ENCODE peak calls at places on chromosome 16, in four cellular contexts. D, N, X and Y are unnamed samples.

GRCh38 chr16:14289692-14290340 is 218.7 kb downstream of the MRTFB start:
- DNase-seq in N (no peak), D (no peak), X (no peak), Y (no peak)

GRCh38 chr16:57504491-57504890 is 18.2 kb upstream of the DOK4 start:
- DNase-seq in N (no peak), D (no peak), X (no peak), Y (no peak)

GRCh38 chr16:23609929-23610328 is 13.8 kb upstream of the NDUFAB1 start:
- DNase-seq in D (no peak), N (no peak), X (no peak), Y (no peak)

GRCh38 chr16:9139965-9140364 is 48.5 kb downstream of the HAPSTR1 start:
- DNase-seq in D (no peak), N (no peak), X (no peak), Y (peak)

GRCh38 chr16:89052824-89053724 is 40.6 kb upstream of the ACSF3 start:
- DNase-seq in N (no peak), D (no peak), X (peak), Y (no peak)

GRCh38 chr16:8855051-8855786 is 13.6 kb downstream of the CARHSP1 start:
- DNase-seq in D (no peak), N (no peak), X (no peak), Y (no peak)

GRCh38 chr16:23640669-23640958 is 496 bp downstream of the PALB2 start:
- DNase-seq in X (no peak), D (no peak), N (no peak), Y (no peak)

GRCh38 chr16:8713635-8714097 is 39.2 kb downstream of the ABAT start:
- DNase-seq in D (no peak), X (no peak), N (no peak), Y (no peak)

GRCh38 chr16:2438121-2438520 is 8.9 kb downstream of the CCNF start:
- DNase-seq in X (no peak), N (no peak), D (no peak), Y (no peak)

GRCh38 chr16:53282975-53283946 is 151.0 kb upstream of the RBL2 start:
- DNase-seq in D (no peak), X (no peak), N (no peak), Y (peak)

GRCh38 chr16:24164402-24164801 is 91.7 kb upstream of the CACNG3 start:
- DNase-seq in X (no peak), D (no peak), N (no peak), Y (no peak)

GRCh38 chr16:10600792-10601443 is 20.5 kb upstream of the EMP2 start:
- DNase-seq in N (no peak), D (no peak), X (no peak), Y (no peak)

GRCh38 chr16:10594312-10594950 is 14.0 kb upstream of the EMP2 start:
- DNase-seq in X (no peak), N (no peak), D (no peak), Y (no peak)

GRCh38 chr16:10599626-10600025 is 19.2 kb upstream of the EMP2 start:
- DNase-seq in N (no peak), D (no peak), X (no peak), Y (no peak)

GRCh38 chr16:10598157-10598556 is 17.8 kb upstream of the EMP2 start:
- DNase-seq in X (peak), N (no peak), D (no peak), Y (no peak)

DNA sequence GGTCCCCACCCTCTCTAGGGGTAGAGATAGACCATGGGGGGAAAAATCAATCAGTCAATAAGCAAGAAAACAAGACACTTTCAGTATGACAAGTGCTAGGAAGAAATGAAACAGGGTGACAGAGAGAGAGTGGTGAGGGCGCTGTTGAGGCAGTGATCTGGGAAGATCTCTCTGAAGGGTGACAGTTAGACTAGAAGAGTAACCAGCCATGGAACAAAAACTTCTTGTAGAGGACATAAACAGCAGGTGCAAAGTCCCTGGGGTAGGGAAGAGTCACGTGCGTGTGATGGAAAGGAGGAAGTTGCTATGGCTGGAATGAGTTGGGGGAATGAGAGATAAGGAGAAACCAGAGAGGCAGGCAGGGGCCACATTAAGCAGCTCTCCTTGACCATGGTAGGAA is 16.8 kb upstream of the EMP2 start:
- DNase-seq in N (no peak), X (no peak), D (no peak), Y (no peak)
- TF ChIP-seq CTCF in N (no peak), X (no peak), D (no peak), Y (no peak)

DNA sequence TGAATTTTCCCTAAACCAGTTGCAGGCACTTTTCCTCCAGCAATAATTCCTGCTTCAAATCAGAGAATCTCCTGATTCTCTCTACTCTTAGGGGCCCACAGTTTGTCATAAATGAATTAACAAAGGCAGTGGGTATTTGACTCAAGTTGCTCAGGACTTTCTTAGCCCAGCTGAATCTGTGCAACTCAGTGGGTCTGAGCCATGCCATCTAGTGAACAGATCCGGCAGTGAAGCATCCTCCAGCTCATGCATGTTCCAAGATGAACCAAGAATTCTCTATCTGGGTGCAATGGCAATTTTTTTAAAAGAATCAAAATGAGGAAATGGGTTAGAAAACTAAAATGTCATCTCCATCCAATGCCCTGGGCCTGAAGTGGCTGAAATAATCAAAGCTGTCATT is 575.2 kb upstream of the CDH11 start:
- DNase-seq in X (no peak), N (no peak), D (no peak), Y (no peak)
- TF ChIP-seq CTCF in X (no peak), N (no peak), D (no peak), Y (no peak)

DNA sequence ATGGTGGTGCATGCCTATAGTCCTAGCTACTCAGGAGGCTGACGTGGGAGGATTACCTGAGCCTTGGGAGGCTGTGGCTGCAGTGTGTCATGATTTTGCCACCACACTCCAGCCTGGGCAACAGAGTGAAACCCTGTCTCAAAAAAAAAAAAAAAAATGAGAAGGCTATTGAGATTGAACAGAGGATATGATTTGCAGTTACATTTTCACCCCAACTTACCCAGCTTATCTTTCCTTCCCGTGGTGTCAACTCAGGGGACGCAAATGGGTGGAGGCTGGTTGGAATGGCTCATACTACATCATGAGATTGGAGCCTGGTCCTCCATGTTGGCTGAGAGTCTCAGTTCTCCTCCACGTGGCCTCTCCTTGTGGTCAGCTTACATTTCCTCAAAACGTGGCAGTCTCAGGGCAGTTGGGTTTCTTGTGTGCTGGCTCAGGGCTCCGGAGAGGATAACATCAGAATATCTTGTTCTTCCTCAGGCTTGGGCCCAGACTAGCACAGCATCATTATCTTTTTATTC is 17.2 kb upstream of the NSMCE1 start:
- DNase-seq in D (no peak), N (no peak), X (no peak), Y (no peak)
- TF ChIP-seq CTCF in D (no peak), N (no peak), X (no peak), Y (no peak)

GRCh38 chr16:82152192-82152591 is 17.8 kb downstream of the MPHOSPH6 start:
- DNase-seq in X (no peak), N (no peak), D (no peak), Y (no peak)
- TF ChIP-seq CTCF in X (no peak), N (no peak), D (no peak), Y (no peak)

GRCh38 chr16:15523092-15523541 is 88.7 kb downstream of the BMERB1 start:
- DNase-seq in X (peak), D (no peak), N (no peak), Y (no peak)
- TF ChIP-seq CTCF in X (no peak), D (no peak), N (no peak), Y (no peak)

GRCh38 chr16:19415918-19416317 is 1.8 kb upstream of the TMC5 start:
- DNase-seq in D (no peak), N (no peak), X (no peak), Y (no peak)

GRCh38 chr16:19406891-19407491 is 10.7 kb upstream of the TMC5 start:
- DNase-seq in N (no peak), D (no peak), X (no peak), Y (no peak)

GRCh38 chr16:19415461-19415860 is 2.2 kb upstream of the TMC5 start:
- DNase-seq in N (no peak), X (no peak), D (no peak), Y (no peak)

GRCh38 chr16:19411298-19411697 is 6.4 kb upstream of the TMC5 start:
- DNase-seq in X (no peak), N (no peak), D (no peak), Y (no peak)

DNA sequence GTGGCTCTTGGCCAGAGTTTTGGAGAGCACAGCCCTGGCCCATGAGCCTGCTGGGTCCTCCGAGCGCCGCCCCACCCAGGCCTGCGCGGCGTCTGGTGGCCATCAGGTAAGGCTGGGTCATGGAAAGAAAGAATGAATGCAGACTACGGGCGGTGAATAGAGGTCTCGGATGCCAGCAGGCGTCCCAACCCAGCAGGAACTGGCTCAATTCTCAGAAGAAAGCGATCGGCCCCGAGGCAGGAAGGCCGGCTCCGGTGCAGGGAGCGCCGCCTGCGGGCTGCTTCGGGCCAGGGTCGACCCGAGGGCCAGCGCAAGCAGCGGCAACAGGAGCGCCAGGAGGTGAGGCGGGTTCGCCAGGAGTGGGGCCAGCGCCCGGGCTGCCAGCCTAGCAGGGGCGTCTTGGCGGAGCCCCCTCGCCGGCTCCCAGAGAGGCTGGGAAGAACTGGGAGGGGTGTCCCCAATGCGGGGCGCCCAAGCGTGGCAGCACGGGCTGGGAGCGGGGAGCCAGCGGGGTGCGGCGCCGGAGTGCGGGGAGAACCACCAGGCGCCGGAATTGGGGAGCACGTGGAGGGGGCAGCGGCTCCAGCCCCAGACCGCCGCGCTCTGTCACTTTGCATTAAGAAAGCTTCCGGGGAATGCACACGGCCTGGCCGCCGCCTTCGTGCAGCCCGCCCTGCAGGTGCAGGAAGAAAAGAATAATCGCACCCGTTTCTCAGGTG is 7.1 kb upstream of the TMC5 start:
- DNase-seq in D (peak), N (no peak), X (peak), Y (peak)
- TF ChIP-seq CTCF in D (peak), N (no peak), X (no peak), Y (no peak)